ENCODE peak calls at places on chromosomes 13 and 19, in four cellular contexts. E is activated T-cell treated with anti-CD3 and anti-CD28 coated beads for 1 hour, O is AG08395, M is AG09309. C is an unnamed sample.

GRCh38 chr19:11848594-11849263 is at the start of gene ZNF439:
- DNase-seq in O (peak), E (peak), M (peak), C (peak)

GRCh38 chr13:110305949-110306339 is 1.0 kb downstream of the COL4A1 start:
- DNase-seq in M (no peak), E (no peak), O (no peak), C (no peak)

GRCh38 chr13:110554946-110555345 is 6.6 kb downstream of the RAB20 start:
- DNase-seq in M (no peak), E (no peak), O (no peak), C (no peak)

GRCh38 chr19:6186435-6186834 is 51.0 kb downstream of the ACSBG2 start:
- DNase-seq in O (no peak), E (no peak), M (no peak), C (no peak)

GRCh38 chr13:85798999-85799646 is at the start of gene SLITRK6:
- DNase-seq in O (no peak), E (no peak), M (peak), C (peak)

GRCh38 chr19:18896421-18896841 is 473 bp upstream of the CERS1 start:
- DNase-seq in O (peak), M (no peak), E (no peak), C (no peak)

GRCh38 chr13:32209670-32210069 is 105.5 kb downstream of the ZAR1L start:
- DNase-seq in O (no peak), M (no peak), E (no peak), C (no peak)

GRCh38 chr13:42996584-42996983 is 4.5 kb upstream of the EPSTI1 start:
- DNase-seq in M (peak), E (no peak), O (peak), C (peak)

GRCh38 chr13:54162069-54162468 is 1133.5 kb downstream of the OLFM4 start:
- DNase-seq in E (no peak), O (no peak), M (no peak), C (no peak)

C was measured in MG63.